ENCODE peak calls at places on chromosomes 11 and 22, in seven cellular contexts. A, E, X, L, H, U and F are unnamed samples.

GRCh38 chr11:64604458-64605247 is 13.6 kb downstream of the SLC22A12 start:
- DNase-seq in A (no peak), E (no peak), X (no peak), L (no peak), H (no peak), U (no peak), F (no peak)

GRCh38 chr11:74417860-74418508 is 19.8 kb upstream of the PGM2L1 start:
- DNase-seq in A (no peak), E (peak; percentile 3), X (no peak), L (no peak), H (no peak), U (no peak), F (no peak)

GRCh38 chr11:17164361-17165246 is 43.2 kb downstream of the PIK3C2A start:
- DNase-seq in A (no peak), E (no peak), X (no peak), L (no peak), H (no peak), U (no peak), F (no peak)

GRCh38 chr11:70488171-70488570 is 89.8 kb downstream of the CTTN start:
- DNase-seq in A (no peak), E (no peak), X (no peak), L (no peak), H (no peak), U (no peak), F (no peak)

GRCh38 chr22:42262964-42263363 is 7.5 kb downstream of the TCF20 start:
- DNase-seq in A (no peak), E (no peak), X (no peak), L (no peak), H (no peak), U (no peak), F (no peak)

GRCh38 chr11:134361241-134361640 is 29.5 kb downstream of the GLB1L2 start:
- DNase-seq in A (no peak), E (no peak), X (no peak), L (no peak), H (no peak), U (no peak), F (peak; percentile 7)

GRCh38 chr11:44002191-44003093 is 45.3 kb upstream of the ACCSL start:
- DNase-seq in A (peak; percentile 66), E (no peak), X (no peak), L (no peak), H (no peak), U (no peak), F (no peak)

GRCh38 chr22:41429232-41429945 is 17.2 kb downstream of the TOB2 start:
- DNase-seq in A (no peak), E (no peak), X (no peak), L (no peak), H (no peak), U (no peak), F (no peak)

GRCh38 chr22:39574779-39575551 is 4.4 kb downstream of the CACNA1I start:
- DNase-seq in A (no peak), E (peak; percentile 54), X (no peak), L (no peak), H (peak; percentile 61), U (no peak), F (no peak)

GRCh38 chr22:35835998-35836691 is 118.5 kb downstream of the APOL5 start:
- DNase-seq in A (no peak), E (peak; percentile 75), X (no peak), L (no peak), H (peak; percentile 87), U (no peak), F (peak; percentile 30)

GRCh38 chr11:99632969-99633368 is 612.2 kb downstream of the CNTN5 start:
- DNase-seq in A (no peak), E (no peak), X (no peak), L (no peak), H (no peak), U (no peak), F (no peak)

GRCh38 chr11:26599421-26599820 is 27.4 kb upstream of the MUC15 start:
- DNase-seq in A (no peak), E (peak; percentile 32), X (no peak), L (no peak), H (no peak), U (no peak), F (no peak)

GRCh38 chr22:36363378-36363931 is 24.3 kb downstream of the MYH9 start:
- DNase-seq in A (no peak), E (no peak), X (no peak), L (no peak), H (no peak), U (no peak), F (no peak)

GRCh38 chr11:129249923-129250322 is 57.8 kb upstream of the ARHGAP32 start:
- DNase-seq in A (no peak), E (no peak), X (no peak), L (no peak), H (no peak), U (no peak), F (no peak)

GRCh38 chr22:35971418-35972119 is 57.1 kb downstream of the RBFOX2 start:
- DNase-seq in A (no peak), E (no peak), X (no peak), L (no peak), H (peak; percentile 7), U (no peak), F (no peak)

GRCh38 chr11:93512073-93512475 is 31.1 kb downstream of the SMCO4 start:
- DNase-seq in A (no peak), E (no peak), X (no peak), L (no peak), H (no peak), U (no peak), F (no peak)

GRCh38 chr11:13287026-13287425 is 9.4 kb downstream of the BMAL1 start:
- DNase-seq in A (no peak), E (no peak), X (no peak), L (no peak), H (no peak), U (no peak), F (no peak)

GRCh38 chr11:78313181-78313788 is 104.3 kb downstream of the GAB2 start:
- DNase-seq in A (no peak), E (peak; percentile 24), X (no peak), L (no peak), H (no peak), U (no peak), F (no peak)

GRCh38 chr11:106553304-106553703 is 465.0 kb downstream of the GUCY1A2 start:
- DNase-seq in A (no peak), E (no peak), X (no peak), L (no peak), H (no peak), U (no peak), F (peak; percentile 10)